ENCODE peak calls at places on chromosomes 12 and 14, in four cellular contexts. O, Q, H and Y are unnamed samples.

GRCh38 chr14:86404425-86404824 is 874.5 kb downstream of the FLRT2 start:
- DNase-seq in O (peak), Q (no peak), H (no peak), Y (no peak)

GRCh38 chr12:14272954-14273910 is 92.2 kb upstream of the ATF7IP start:
- DNase-seq in O (no peak), Q (peak), H (peak), Y (no peak)

GRCh38 chr14:55847766-55848165 is 267.8 kb downstream of the KTN1 start:
- DNase-seq in O (no peak), Q (peak), H (no peak), Y (peak)

GRCh38 chr12:63150255-63151060 is 543 bp downstream of the AVPR1A start:
- DNase-seq in O (peak), Q (peak), H (no peak), Y (no peak)

GRCh38 chr12:47361389-47362031 is 281.8 kb upstream of the AMIGO2 start:
- DNase-seq in O (peak), Q (no peak), H (no peak), Y (no peak)

GRCh38 chr12:92421701-92422100 is 276.1 kb upstream of the BTG1 start:
- DNase-seq in O (no peak), Q (peak), H (no peak), Y (peak)

GRCh38 chr12:32868885-32869284 is 27.7 kb downstream of the PKP2 start:
- DNase-seq in O (peak), Q (no peak), H (no peak), Y (no peak)

GRCh38 chr12:114903394-114903748 is 219.4 kb upstream of the TBX3 start:
- DNase-seq in O (peak), Q (peak), H (no peak), Y (peak)

GRCh38 chr12:94870511-94870910 is 133.0 kb downstream of the NDUFA12 start:
- DNase-seq in O (no peak), Q (no peak), H (no peak), Y (no peak)

GRCh38 chr12:120961604-120962486 is 16.5 kb upstream of the HNF1A start:
- DNase-seq in O (no peak), Q (no peak), H (no peak), Y (no peak)

GRCh38 chr14:22333408-22334274 is 255.4 kb downstream of the DAD1 start:
- DNase-seq in O (peak), Q (peak), H (no peak), Y (peak)

GRCh38 chr12:12476836-12477531 is 85.7 kb downstream of the DUSP16 start:
- DNase-seq in O (no peak), Q (no peak), H (no peak), Y (no peak)

GRCh38 chr12:121505513-121505912 is 75.3 kb downstream of the KDM2B start:
- DNase-seq in O (no peak), Q (peak), H (no peak), Y (peak)